ENCODE peak calls at places on chromosomes 12 and 14, in ten cellular contexts. E is neural progenitor cell; P is astrocyte; K is K562; C is SJCRH30; D is small intestine; H is left ventricle myocardium inferior; B is A673; I is CD8-positive, alpha-beta T cell; O is stomach. L is an unnamed sample.

GRCh38 chr12:107891967-107892366 is 117.5 kb downstream of the ASCL4 start:
- DNase-seq in B (peak; percentile 40), D (no peak), H (no peak), C (no peak), I (no peak), E (peak; percentile 56), P (no peak), O (no peak), K (peak; percentile 53), L (no peak)

GRCh38 chr14:38391334-38391733 is 135.4 kb upstream of the CLEC14A start:
- DNase-seq in B (no peak), I (no peak), D (no peak), K (no peak), C (no peak), E (no peak), H (no peak), O (no peak), P (peak; percentile 27), L (no peak)

GRCh38 chr14:22521449-22522239 is 67.4 kb downstream of the DAD1 start:
- DNase-seq in I (no peak), P (no peak), E (no peak), C (no peak), D (peak; percentile 56), O (peak; percentile 47), K (no peak), B (no peak), H (no peak), L (no peak)

GRCh38 chr14:96056509-96057422 is 17.6 kb downstream of the C14orf132 start:
- DNase-seq in I (no peak), P (no peak), B (no peak), H (no peak), O (peak; percentile 36), E (peak; percentile 77), K (no peak), D (peak; percentile 12), C (no peak), L (no peak)

GRCh38 chr12:546265-546919 is 86.7 kb downstream of the B4GALNT3 start:
- DNase-seq in O (no peak), K (no peak), H (no peak), B (no peak), C (no peak), D (no peak), P (no peak), I (no peak), E (no peak), L (no peak)

GRCh38 chr14:99734406-99735051 is 50.4 kb downstream of the CYP46A1 start:
- DNase-seq in O (peak; percentile 69), D (no peak), P (no peak), I (no peak), C (peak; percentile 7), B (no peak), K (no peak), E (no peak), H (peak; percentile 14), L (peak; percentile 64)

GRCh38 chr14:65637780-65638179 is 225.2 kb downstream of the FUT8 start:
- DNase-seq in B (no peak), K (no peak), P (peak; percentile 89), C (peak; percentile 4), E (no peak), O (no peak), H (no peak), D (peak; percentile 18), I (no peak), L (no peak)

GRCh38 chr12:93727911-93728310 is 50.7 kb downstream of the CRADD start:
- DNase-seq in K (no peak), C (no peak), B (no peak), I (no peak), D (peak; percentile 77), P (no peak), O (no peak), E (no peak), H (no peak), L (no peak)

GRCh38 chr14:48140804-48141203 is 465.4 kb upstream of the MDGA2 start:
- DNase-seq in P (no peak), K (no peak), O (no peak), C (no peak), H (no peak), E (no peak), D (no peak), I (no peak), B (no peak), L (no peak)

GRCh38 chr14:23704890-23705289 is 68.7 kb downstream of the DHRS2 start:
- DNase-seq in D (no peak), E (peak; percentile 31), C (no peak), B (no peak), H (no peak), I (no peak), P (no peak), O (no peak), K (no peak), L (no peak)

GRCh38 chr14:35534884-35535793 is 1.2 kb downstream of the INSM2 start:
- DNase-seq in O (peak; percentile 63), B (peak; percentile 75), I (peak; percentile 37), K (peak; percentile 71), P (peak; percentile 46), D (peak; percentile 47), C (peak; percentile 61), E (peak; percentile 91), H (peak; percentile 60), L (no peak)

GRCh38 chr14:78790262-78790661 is 620.1 kb downstream of the NRXN3 start:
- DNase-seq in P (no peak), D (no peak), I (no peak), C (no peak), K (no peak), H (no peak), O (no peak), E (peak; percentile 37), B (peak; percentile 3), L (no peak)

GRCh38 chr14:104166698-104167097 is 28.3 kb downstream of the KIF26A start:
- DNase-seq in I (no peak), P (no peak), C (peak; percentile 65), H (no peak), O (no peak), B (no peak), K (no peak), D (no peak), E (no peak), L (no peak)

GRCh38 chr14:45252356-45253069 is 489 bp downstream of the MIS18BP1 start:
- DNase-seq in K (peak; percentile 39), P (peak; percentile 6), I (no peak), O (no peak), C (peak; percentile 30), E (peak; percentile 12), B (peak; percentile 29), D (peak; percentile 33), H (no peak), L (no peak)

GRCh38 chr12:49967042-49967776 is 5.5 kb downstream of the AQP5 start:
- DNase-seq in C (peak; percentile 95), E (peak; percentile 88), B (peak; percentile 94), K (peak; percentile 92), H (peak; percentile 89), D (peak; percentile 80), I (peak; percentile 87), P (peak; percentile 56), O (peak; percentile 95), L (peak; percentile 94)

GRCh38 chr14:84814391-84814790 is 715.6 kb upstream of the FLRT2 start:
- DNase-seq in D (no peak), C (no peak), H (no peak), I (no peak), E (no peak), B (peak; percentile 85), P (no peak), K (no peak), O (no peak), L (no peak)
- H3K4me3 ChIP-seq in D (no peak overlapping the region), C (no peak overlapping the region), H (no peak overlapping the region), I (no peak overlapping the region), E (no peak overlapping the region), B (no peak overlapping the region), P (no peak overlapping the region), K (no peak overlapping the region), O (no peak overlapping the region), L (no peak overlapping the region)

DNA sequence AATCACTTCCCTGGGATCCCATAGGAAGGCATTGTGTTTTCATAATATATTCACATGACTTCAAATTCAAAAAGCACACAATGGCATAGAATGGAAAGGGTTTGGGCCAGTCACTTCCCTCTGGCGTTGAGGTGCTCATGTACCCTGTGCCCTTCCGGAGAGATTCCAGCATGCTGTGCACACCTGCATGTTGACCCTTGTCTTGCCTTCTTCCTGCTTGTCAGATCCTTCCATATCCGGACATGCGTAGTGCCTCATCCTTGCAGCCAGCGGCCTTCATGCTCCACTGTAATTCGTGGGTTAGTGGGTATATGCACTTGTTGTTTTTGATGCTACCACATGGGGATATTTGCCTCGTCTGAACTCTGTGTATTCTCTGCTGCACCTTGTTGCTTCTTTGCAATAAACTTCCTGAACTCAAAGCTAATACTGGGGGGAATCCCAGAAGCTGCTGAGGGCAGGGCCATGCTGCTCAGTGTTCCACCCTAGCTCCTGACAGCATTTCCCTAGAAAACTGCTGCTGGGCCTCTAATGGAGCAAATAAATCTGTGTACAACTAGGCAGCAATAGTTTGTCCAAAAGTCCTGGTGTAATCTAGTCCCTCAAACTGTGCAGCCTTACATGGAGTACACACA is 59.5 kb downstream of the ANAPC7 start:
- DNase-seq in D (no peak), O (no peak), P (no peak), K (no peak), H (no peak), B (no peak), E (no peak), I (no peak), C (no peak), L (no peak)
- H3K27ac ChIP-seq in D (no peak overlapping the region), O (no peak overlapping the region), P (no peak overlapping the region), K (no peak overlapping the region), H (peak overlapping the region; percentile 37), B (peak overlapping the region; percentile 63), E (no peak overlapping the region), I (no peak overlapping the region), C (no peak overlapping the region), L (peak overlapping the region; percentile 80)

DNA sequence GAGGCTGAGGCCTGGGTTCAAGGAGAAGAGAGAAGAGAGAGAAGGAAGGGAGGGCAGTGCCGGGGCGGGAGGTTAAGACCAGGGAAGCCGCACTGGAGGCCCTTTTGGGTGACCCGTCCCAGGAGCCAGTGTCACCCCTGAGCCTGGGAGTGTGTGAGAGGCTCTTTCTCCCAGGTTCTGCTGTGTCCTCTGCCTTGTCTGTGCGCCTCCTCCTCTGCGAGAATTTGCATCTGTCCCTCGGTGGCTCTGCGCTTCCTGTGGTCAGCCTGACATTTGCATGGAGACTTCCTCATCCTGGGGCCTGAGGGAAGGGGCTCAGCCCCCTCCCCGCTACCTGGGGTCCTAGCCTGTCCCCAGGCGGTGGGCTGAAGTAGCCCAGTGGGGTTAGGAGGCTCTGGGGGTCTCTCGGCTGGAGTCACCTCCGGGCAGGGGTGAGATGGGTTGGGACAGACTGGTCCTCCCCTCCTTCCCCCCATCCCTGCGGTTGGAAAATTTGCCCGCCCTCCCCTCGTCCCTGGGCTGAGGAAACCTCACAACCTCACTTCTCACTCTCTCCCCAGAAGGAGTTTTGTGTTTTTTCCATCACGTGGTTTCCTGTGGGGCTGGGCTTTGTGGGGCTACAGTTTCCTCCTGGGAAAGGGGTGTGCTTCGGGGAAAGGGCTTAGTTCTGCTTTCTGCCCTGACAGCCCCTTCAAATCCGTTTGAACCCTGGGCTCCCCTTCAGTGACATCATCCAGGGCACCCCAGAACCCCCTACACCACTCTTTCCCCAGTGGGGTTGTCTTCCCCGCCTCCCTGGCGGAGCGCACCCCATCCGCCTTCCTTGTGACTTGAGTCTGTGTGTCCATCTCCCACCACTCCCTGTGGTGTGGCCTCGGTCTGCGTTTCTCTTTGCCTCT is 2.5 kb downstream of the PTPN6 start:
- DNase-seq in O (peak; percentile 54), C (peak; percentile 57), B (peak; percentile 75), E (no peak), K (no peak), D (peak; percentile 56), P (peak; percentile 20), H (peak; percentile 47), I (no peak), L (peak; percentile 75)
- H3K4me1 ChIP-seq in O (no peaks in the 10 kb centered on the region), C (peaks cover 6% of the 10 kb centered on the region), B (peaks cover 13% of the 10 kb centered on the region), E (no peaks in the 10 kb centered on the region), K (peaks cover 8% of the 10 kb centered on the region), D (no peaks in the 10 kb centered on the region), P (peaks cover 19% of the 10 kb centered on the region), H (peaks cover 24% of the 10 kb centered on the region), I (peaks cover 70% of the 10 kb centered on the region), L (peaks cover 25% of the 10 kb centered on the region)

GRCh38 chr14:98393527-98393926 is 878.5 kb downstream of the BCL11B start:
- DNase-seq in D (no peak), I (no peak), K (no peak), P (no peak), C (no peak), B (no peak), E (no peak), H (no peak), O (no peak), L (no peak)
- H3K4me3 ChIP-seq in D (no peak overlapping the region), I (no peak overlapping the region), K (no peak overlapping the region), P (no peak overlapping the region), C (no peak overlapping the region), B (no peak overlapping the region), E (no peak overlapping the region), H (no peak overlapping the region), O (no peak overlapping the region), L (no peak overlapping the region)